ENCODE peak calls at places on chromosomes 6 and 20, in four cellular contexts. Y is WTC11, K is GM12878, M is K562. P is an unnamed sample.

GRCh38 chr6:148177589-148178233 is 164.9 kb upstream of the SASH1 start:
- DNase-seq in Y (peak), K (no peak), M (peak), P (peak)

GRCh38 chr6:72042088-72042487 is 155.7 kb downstream of the RIMS1 start:
- DNase-seq in Y (no peak), K (no peak), M (no peak), P (no peak)

GRCh38 chr6:90715093-90715655 is 128.3 kb upstream of the MAP3K7 start:
- DNase-seq in Y (no peak), K (no peak), M (no peak), P (no peak)

GRCh38 chr20:3080939-3081388 is 3.6 kb downstream of the AVP start:
- DNase-seq in Y (no peak), K (no peak), M (no peak), P (no peak)

GRCh38 chr6:65126667-65127066 is 580.4 kb downstream of the EYS start:
- DNase-seq in Y (no peak), K (no peak), M (no peak), P (no peak)

GRCh38 chr6:138250513-138251247 is 32.4 kb upstream of the PBOV1 start:
- DNase-seq in Y (no peak), K (no peak), M (no peak), P (no peak)

GRCh38 chr6:39927159-39927558 is 7.1 kb downstream of the MOCS1 start:
- DNase-seq in Y (no peak), K (no peak), M (no peak), P (no peak)

GRCh38 chr6:20810732-20811111 is 276.5 kb downstream of the CDKAL1 start:
- DNase-seq in Y (no peak), K (no peak), M (no peak), P (no peak)

GRCh38 chr6:47308674-47309325 is 905 bp downstream of the TNFRSF21 start:
- DNase-seq in Y (peak), K (no peak), M (peak), P (no peak)

GRCh38 chr20:46981184-46981583 is 86.5 kb downstream of the EYA2 start:
- DNase-seq in Y (no peak), K (no peak), M (no peak), P (no peak)

GRCh38 chr6:166008441-166009369 is 158.9 kb downstream of the TBXT start:
- DNase-seq in Y (peak), K (no peak), M (no peak), P (no peak)

GRCh38 chr20:824916-825315 is 8.6 kb upstream of the FAM110A start:
- DNase-seq in Y (no peak), K (no peak), M (no peak), P (no peak)

GRCh38 chr20:53597085-53597482 is 3.4 kb upstream of the ZNF217 start:
- DNase-seq in Y (no peak), K (no peak), M (no peak), P (peak)

GRCh38 chr6:144585217-144585814 is 300.2 kb downstream of the UTRN start:
- DNase-seq in Y (no peak), K (no peak), M (peak), P (peak)

GRCh38 chr20:9051508-9051907 is 17.4 kb upstream of the PLCB4 start:
- DNase-seq in Y (no peak), K (no peak), M (peak), P (peak)

GRCh38 chr20:33736962-33737361 is 5.2 kb downstream of the ZNF341 start:
- DNase-seq in Y (no peak), K (no peak), M (no peak), P (no peak)

GRCh38 chr6:24340998-24341934 is 16.6 kb downstream of the DCDC2 start:
- DNase-seq in Y (no peak), K (no peak), M (no peak), P (peak)

GRCh38 chr6:5067305-5067704 is 17.8 kb upstream of the PPP1R3G start:
- DNase-seq in Y (no peak), K (no peak), M (no peak), P (no peak)

GRCh38 chr6:136534268-136534667 is 16.0 kb downstream of the MAP7 start:
- DNase-seq in Y (no peak), K (no peak), M (no peak), P (no peak)
- TF ChIP-seq CBFB in Y (no peak), K (no peak), M (no peak), P (no peak)

DNA sequence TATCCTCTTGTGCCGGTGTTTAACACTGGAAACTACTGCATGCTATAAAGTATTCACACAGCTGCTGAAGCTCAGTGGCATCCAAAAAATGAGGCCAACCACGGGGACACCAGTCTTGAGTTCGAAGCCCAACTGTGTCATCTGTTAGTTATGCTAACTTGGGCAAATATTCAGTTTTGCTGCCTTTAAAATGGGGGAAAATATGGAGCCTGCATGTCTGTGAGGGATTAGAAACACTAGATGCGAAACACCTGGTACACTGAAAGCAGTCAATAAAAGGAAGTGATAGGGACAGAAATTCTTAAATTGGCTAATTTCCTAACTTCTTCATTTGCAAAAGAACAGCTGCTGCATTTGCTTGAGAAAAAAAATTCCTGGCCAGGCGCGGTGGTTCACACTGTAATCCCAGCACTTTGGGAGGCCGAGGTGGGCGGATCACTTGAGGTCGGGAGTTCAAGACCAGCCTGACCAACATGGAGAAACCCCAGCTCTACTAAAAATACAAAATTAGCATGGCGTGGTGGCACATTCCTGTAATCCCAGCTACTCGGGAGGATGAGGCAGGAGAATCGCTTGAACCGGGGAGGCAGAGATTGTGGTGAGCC is 36.5 kb upstream of the MLIP start:
- DNase-seq in Y (peak), K (no peak), M (no peak), P (no peak)
- TF ChIP-seq CBFB in Y (no peak), K (no peak), M (no peak), P (no peak)

GRCh38 chr6:36351152-36351571 is 14.5 kb upstream of the BNIP5 start:
- DNase-seq in Y (no peak), K (no peak), M (peak), P (no peak)

GRCh38 chr6:36350082-36350481 is 13.4 kb upstream of the BNIP5 start:
- DNase-seq in Y (no peak), K (no peak), M (no peak), P (no peak)

GRCh38 chr6:36350681-36351091 is 14.0 kb upstream of the BNIP5 start:
- DNase-seq in Y (no peak), K (no peak), M (peak), P (no peak)

GRCh38 chr6:36347635-36348034 is 10.9 kb upstream of the BNIP5 start:
- DNase-seq in Y (no peak), K (no peak), M (peak), P (no peak)

DNA sequence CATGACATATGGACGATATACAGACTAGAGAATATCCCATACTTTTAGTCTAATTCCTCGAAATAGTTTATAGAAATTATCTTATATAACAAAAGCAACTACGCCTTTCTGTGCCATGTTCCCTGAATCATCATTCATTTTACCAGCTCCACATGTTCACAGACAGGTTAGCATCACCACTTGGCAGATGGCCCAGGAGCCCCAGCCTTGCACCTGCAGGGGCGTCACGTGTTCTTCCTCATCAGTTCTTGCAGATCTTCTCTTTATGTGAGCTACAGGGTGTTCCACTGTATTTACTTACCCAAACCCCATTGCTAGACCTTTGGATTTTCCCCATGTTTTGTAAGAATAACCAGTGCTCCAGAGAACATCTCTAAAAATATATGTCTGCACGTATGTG is 12.6 kb upstream of the BNIP5 start:
- DNase-seq in Y (no peak), K (no peak), M (peak), P (no peak)
- TF ChIP-seq CBFB in Y (no peak), K (no peak), M (no peak), P (no peak)

GRCh38 chr6:3512832-3513231 is 56.0 kb upstream of the SLC22A23 start:
- DNase-seq in Y (no peak), K (no peak), M (no peak), P (no peak)

GRCh38 chr6:3513416-3513815 is 56.6 kb upstream of the SLC22A23 start:
- DNase-seq in Y (no peak), K (no peak), M (no peak), P (no peak)

GRCh38 chr6:3510178-3510577 is 53.3 kb upstream of the SLC22A23 start:
- DNase-seq in Y (no peak), K (no peak), M (no peak), P (no peak)

GRCh38 chr6:3509326-3509725 is 52.5 kb upstream of the SLC22A23 start:
- DNase-seq in Y (no peak), K (no peak), M (no peak), P (no peak)

GRCh38 chr6:3510617-3511016 is 53.8 kb upstream of the SLC22A23 start:
- DNase-seq in Y (no peak), K (no peak), M (no peak), P (no peak)
- TF ChIP-seq CBFB in Y (no peak), K (no peak), M (no peak), P (no peak)

GRCh38 chr20:58721951-58722371 is 29.4 kb downstream of the NPEPL1 start:
- DNase-seq in Y (peak), K (no peak), M (no peak), P (no peak)
- TF ChIP-seq CBFB in Y (no peak), K (no peak), M (no peak), P (no peak)

DNA sequence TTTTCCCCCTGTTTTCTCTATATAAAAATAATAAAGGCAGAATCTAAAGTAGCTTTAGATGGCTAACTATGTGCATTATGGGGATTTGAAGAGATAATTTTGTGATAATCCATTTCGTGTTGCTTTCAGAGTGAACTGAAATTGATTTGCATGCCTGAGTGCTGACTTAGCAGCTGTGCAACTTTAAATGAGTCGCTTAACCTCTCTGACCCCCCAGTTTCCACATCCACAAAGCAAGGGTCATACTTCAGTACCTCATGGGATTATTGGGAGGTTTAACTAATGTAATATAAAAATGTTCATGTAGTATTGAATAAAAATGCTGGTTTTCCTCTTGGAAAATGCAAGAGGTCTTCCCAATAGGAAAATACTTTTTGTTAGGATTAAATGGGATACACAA is 63.8 kb upstream of the FABP7 start:
- DNase-seq in Y (no peak), K (no peak), M (no peak), P (no peak)
- TF ChIP-seq CBFB in Y (no peak), K (no peak), M (no peak), P (no peak)

GRCh38 chr6:131400054-131400781 is 172.8 kb upstream of the ARG1 start:
- DNase-seq in Y (no peak), K (no peak), M (peak), P (peak)
- TF ChIP-seq CBFB in Y (no peak), K (no peak), M (no peak), P (no peak)